ENCODE peak calls at places on chromosome 20, in nine cellular contexts. Q is HCT116, B is GM23248, U is PC-3, X is neural progenitor cell, J is OCI-LY7, D is GM23338, F is hepatocyte, R is SK-N-SH. V is an unnamed sample.

GRCh38 chr20:10366898-10367419 is 67.1 kb downstream of the MKKS start:
- DNase-seq in U (no peak), B (no peak), F (no peak), X (no peak), D (no peak), J (no peak), Q (no peak), R (no peak), V (no peak)

GRCh38 chr20:9353916-9354276 is 160.5 kb upstream of the LAMP5 start:
- DNase-seq in R (no peak), Q (no peak), D (no peak), U (no peak), F (peak), B (peak), J (no peak), X (no peak), V (no peak)

GRCh38 chr20:55471052-55472006 is 534.0 kb downstream of the CBLN4 start:
- DNase-seq in X (no peak), D (no peak), B (no peak), J (no peak), U (no peak), F (no peak), R (no peak), Q (no peak), V (no peak)

GRCh38 chr20:46182271-46182670 is 64.2 kb downstream of the CD40 start:
- DNase-seq in B (no peak), D (no peak), X (no peak), J (no peak), U (no peak), F (no peak), R (no peak), Q (no peak), V (no peak)

GRCh38 chr20:35307666-35308653 is 15.7 kb upstream of the FAM83C start:
- DNase-seq in D (no peak), Q (no peak), X (no peak), R (no peak), F (no peak), J (no peak), B (peak), U (peak), V (no peak)

GRCh38 chr20:61320617-61321200 is 68.6 kb downstream of the CDH4 start:
- DNase-seq in F (no peak), X (no peak), B (no peak), U (no peak), J (no peak), D (no peak), R (no peak), Q (no peak), V (no peak)

GRCh38 chr20:44170796-44171410 is 16.1 kb downstream of the JPH2 start:
- DNase-seq in U (no peak), D (no peak), X (no peak), R (no peak), F (no peak), B (peak), J (no peak), Q (no peak), V (no peak)

GRCh38 chr20:9015984-9016324 is 52.9 kb upstream of the PLCB4 start:
- DNase-seq in X (peak), Q (no peak), J (no peak), U (peak), B (peak), F (no peak), R (no peak), D (peak), V (peak)

GRCh38 chr20:44471481-44471882 is 4.2 kb upstream of the TTPAL start:
- DNase-seq in F (peak), J (no peak), U (peak), Q (no peak), B (peak), X (peak), R (peak), D (peak), V (no peak)

GRCh38 chr20:22374678-22375590 is 209.4 kb downstream of the FOXA2 start:
- DNase-seq in F (no peak), Q (no peak), U (peak), B (peak), X (no peak), J (peak), D (peak), R (no peak), V (no peak)

GRCh38 chr20:33667245-33668086 is 723 bp downstream of the ACTL10 start:
- DNase-seq in Q (no peak), J (peak), R (peak), B (no peak), U (peak), X (no peak), D (no peak), F (no peak), V (peak)

GRCh38 chr20:37567671-37568588 is 40.3 kb upstream of the BLCAP start:
- DNase-seq in X (peak), F (no peak), J (no peak), B (peak), U (peak), Q (no peak), R (no peak), D (peak), V (no peak)

GRCh38 chr20:58549231-58549630 is 34.0 kb upstream of the APCDD1L start:
- DNase-seq in R (no peak), D (no peak), J (no peak), X (no peak), F (no peak), B (no peak), U (no peak), Q (no peak), V (no peak)

GRCh38 chr20:20685635-20686034 is 26.8 kb downstream of the RALGAPA2 start:
- DNase-seq in D (no peak), U (no peak), X (no peak), R (no peak), B (no peak), F (no peak), Q (no peak), J (no peak), V (no peak)

GRCh38 chr20:16518068-16518783 is 55.0 kb downstream of the KIF16B start:
- DNase-seq in U (peak), J (peak), X (peak), R (peak), Q (peak), F (peak), B (peak), D (peak), V (no peak)

GRCh38 chr20:37407117-37407566 is 61.2 kb downstream of the SRC start:
- DNase-seq in D (no peak), R (no peak), F (no peak), U (peak), B (peak), X (no peak), J (no peak), Q (no peak), V (no peak)

GRCh38 chr20:50930139-50931047 is 844 bp downstream of the ADNP start:
- DNase-seq in J (peak), F (peak), X (peak), Q (no peak), B (peak), R (peak), D (no peak), U (no peak), V (peak)

GRCh38 chr20:51562334-51563140 is 20.0 kb upstream of the NFATC2 start:
- DNase-seq in X (peak), Q (peak), U (peak), B (peak), F (peak), D (peak), R (peak), J (no peak), V (no peak)

GRCh38 chr20:51217347-51218045 is 194.6 kb upstream of the KCNG1 start:
- DNase-seq in D (no peak), U (no peak), J (no peak), B (no peak), F (no peak), X (no peak), R (no peak), Q (no peak), V (no peak)

GRCh38 chr20:44017905-44018683 is 103.4 kb downstream of the TOX2 start:
- DNase-seq in R (peak), J (no peak), X (no peak), F (peak), D (no peak), U (peak), Q (peak), B (peak), V (no peak)

GRCh38 chr20:49100934-49101333 is 54.8 kb downstream of the CSE1L start:
- DNase-seq in F (no peak), J (no peak), U (no peak), B (no peak), R (no peak), Q (no peak), D (no peak), X (no peak), V (peak)

GRCh38 chr20:1941226-1941625 is 46.0 kb downstream of the SIRPA start:
- DNase-seq in F (no peak), X (no peak), D (no peak), J (no peak), U (no peak), Q (no peak), R (no peak), B (peak), V (no peak)

GRCh38 chr20:45019027-45019763 is 52.9 kb downstream of the STK4 start:
- DNase-seq in J (no peak), D (no peak), F (no peak), X (no peak), Q (no peak), U (no peak), B (no peak), R (no peak), V (no peak)

GRCh38 chr20:62370115-62370806 is 3.1 kb upstream of the LAMA5 start:
- DNase-seq in X (no peak), J (no peak), D (no peak), F (peak), B (peak), Q (no peak), U (peak), R (no peak), V (no peak)

GRCh38 chr20:34703573-34704176 is 469 bp upstream of the TP53INP2 start:
- DNase-seq in R (peak), D (peak), F (peak), U (peak), B (peak), J (peak), X (peak), Q (no peak), V (peak)

GRCh38 chr20:48286571-48287551 is 501.6 kb upstream of the SULF2 start:
- DNase-seq in J (no peak), R (peak), D (no peak), Q (no peak), X (no peak), B (peak), F (peak), U (no peak), V (no peak)

GRCh38 chr20:39117486-39117885 is 155.3 kb downstream of the DHX35 start:
- DNase-seq in R (no peak), F (peak), J (no peak), B (peak), Q (peak), D (no peak), U (peak), X (no peak), V (no peak)

GRCh38 chr20:12012241-12013222 is 94.8 kb downstream of the BTBD3 start:
- DNase-seq in B (peak), Q (peak), J (peak), D (peak), F (peak), X (peak), R (peak), U (peak), V (peak)
- TF ChIP-seq EZH2phosphoT487 in B (no peak), Q (no peak), J (no peak), D (no peak), F (no peak), X (no peak), R (no peak), U (no peak), V (no peak)

GRCh38 chr20:2984956-2985661 is 58.3 kb upstream of the GNRH2 start:
- DNase-seq in F (peak), B (peak), D (no peak), U (peak), Q (no peak), J (no peak), X (no peak), R (no peak), V (no peak)
- H3K4me3 ChIP-seq in F (no peak), B (no peak), D (no peak), U (no peak), Q (no peak), J (no peak), X (no peak), R (no peak), V (no peak)

GRCh38 chr20:7333846-7334245 is 566.4 kb downstream of the BMP2 start:
- DNase-seq in B (peak), R (no peak), J (no peak), X (no peak), Q (no peak), D (no peak), U (no peak), F (no peak), V (no peak)

GRCh38 chr20:7327815-7328214 is 560.3 kb downstream of the BMP2 start:
- DNase-seq in X (no peak), B (no peak), R (no peak), U (no peak), Q (no peak), J (no peak), F (no peak), D (no peak), V (no peak)

GRCh38 chr20:7332169-7332568 is 564.7 kb downstream of the BMP2 start:
- DNase-seq in X (no peak), D (no peak), U (no peak), F (no peak), R (no peak), Q (no peak), J (no peak), B (no peak), V (no peak)

DNA sequence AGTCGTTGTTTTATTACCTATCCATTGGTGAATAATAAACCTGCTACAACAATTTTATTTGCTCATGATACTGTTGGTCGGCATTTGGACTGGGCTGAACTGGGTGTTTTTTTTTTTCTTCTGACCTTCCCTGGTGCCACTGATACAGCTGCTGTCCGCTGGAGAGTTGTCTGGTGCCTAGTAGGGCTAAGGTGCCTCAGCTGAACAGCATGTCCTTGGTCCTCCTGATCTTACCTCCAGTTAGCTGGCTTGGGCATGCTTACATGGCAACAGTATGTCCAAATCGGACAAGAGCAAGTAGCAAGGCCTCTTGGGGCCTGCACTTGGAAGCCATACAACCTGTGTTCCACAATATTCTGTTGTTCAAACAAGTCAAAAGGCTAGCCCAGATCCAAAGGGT is 563.4 kb downstream of the BMP2 start:
- DNase-seq in B (no peak), Q (no peak), X (no peak), D (no peak), F (no peak), R (no peak), J (no peak), U (no peak), V (no peak)
- H2AFZ ChIP-seq in B (no peak), Q (no peak), X (no peak), D (peak), F (no peak), R (no peak), J (no peak), U (no peak), V (no peak)

GRCh38 chr20:57040924-57041323 is 225.5 kb downstream of the BMP7 start:
- DNase-seq in X (no peak), R (no peak), J (no peak), D (no peak), Q (no peak), B (peak), U (peak), F (peak), V (no peak)
- TF ChIP-seq EZH2phosphoT487 in X (no peak), R (no peak), J (no peak), D (no peak), Q (no peak), B (no peak), U (no peak), F (no peak), V (no peak)

GRCh38 chr20:24991897-24992419 is 593 bp downstream of the APMAP start:
- DNase-seq in D (peak), B (peak), F (peak), Q (no peak), X (peak), U (peak), J (peak), R (peak), V (no peak)
- H3K4me3 ChIP-seq in D (peak), B (peak), F (peak), Q (peak), X (peak), U (peak), J (peak), R (peak), V (peak)

GRCh38 chr20:40744072-40744471 is 55.0 kb upstream of the MAFB start:
- DNase-seq in F (no peak), Q (no peak), R (no peak), D (no peak), U (no peak), J (no peak), X (no peak), B (no peak), V (no peak)
- H2AFZ ChIP-seq in F (no peak), Q (no peak), R (no peak), D (no peak), U (no peak), J (peak), X (no peak), B (no peak), V (no peak)

GRCh38 chr20:13028673-13029072 is 19.9 kb downstream of the SPTLC3 start:
- DNase-seq in B (no peak), F (no peak), R (no peak), X (no peak), D (no peak), J (no peak), Q (no peak), U (no peak), V (no peak)

GRCh38 chr20:13029687-13030510 is 21.1 kb downstream of the SPTLC3 start:
- DNase-seq in X (no peak), F (peak), B (peak), R (no peak), D (no peak), J (no peak), U (peak), Q (peak), V (no peak)

GRCh38 chr20:13024581-13024980 is 15.8 kb downstream of the SPTLC3 start:
- DNase-seq in R (no peak), Q (no peak), U (no peak), B (peak), J (no peak), D (no peak), F (no peak), X (no peak), V (no peak)

GRCh38 chr20:13025181-13025580 is 16.4 kb downstream of the SPTLC3 start:
- DNase-seq in B (no peak), D (no peak), X (no peak), U (no peak), F (no peak), Q (no peak), J (no peak), R (no peak), V (no peak)

DNA sequence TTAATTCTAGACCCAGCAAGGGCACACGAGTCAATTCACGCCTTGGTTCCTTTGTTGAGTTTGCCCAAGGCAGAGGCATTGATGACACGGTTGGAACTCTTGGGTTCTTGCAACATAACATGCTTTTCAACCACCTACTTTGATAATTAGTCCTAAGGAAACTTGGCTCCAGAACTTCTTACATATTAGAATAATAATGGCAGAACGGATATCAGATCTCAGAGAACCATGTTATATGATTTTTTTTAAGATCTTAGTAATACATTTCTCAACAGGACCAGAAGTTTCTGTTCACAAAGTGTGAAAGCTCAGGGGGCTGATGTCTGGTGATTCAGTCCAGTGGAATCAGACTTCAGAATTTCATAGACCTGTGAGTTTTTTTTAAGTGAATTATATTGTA is 19.2 kb downstream of the SPTLC3 start:
- DNase-seq in J (no peak), U (no peak), B (peak), D (no peak), F (no peak), Q (no peak), R (no peak), X (no peak), V (no peak)
- TF ChIP-seq EZH2phosphoT487 in J (no peak), U (no peak), B (no peak), D (no peak), F (no peak), Q (no peak), R (no peak), X (no peak), V (no peak)